ENCODE peak calls at places on chromosomes 12 and 14, in six cellular contexts. N is stimulated activated CD4-positive, alpha-beta T cell treated with anti-CD3 and anti-CD28 coated beads, TNF-alpha, amount 100 ng/mL, for 4 hours; L is NCI-H226; E is NCI-H1105 treated with DMSO at 0.1 percent for 48 hours; F is DND-41; K is 8988T. S is an unnamed sample.

GRCh38 chr12:118520954-118521353 is 144.6 kb downstream of the SUDS3 start:
- DNase-seq in N (no peak), L (no peak), E (no peak), F (no peak), K (no peak), S (no peak)

GRCh38 chr12:91100901-91101300 is 10.4 kb downstream of the LUM start:
- DNase-seq in N (no peak), L (no peak), E (no peak), F (no peak), K (no peak), S (no peak)

GRCh38 chr12:103965590-103966407 is at the start of gene TDG:
- DNase-seq in N (peak; percentile 88), L (peak; percentile 98), E (peak; percentile 99), F (peak; percentile 99), K (peak; percentile 65), S (peak; percentile 98)

GRCh38 chr14:96592591-96593388 is 90.6 kb downstream of the PAPOLA start:
- DNase-seq in N (peak; percentile 45), L (no peak), E (no peak), F (no peak), K (peak; percentile 50), S (no peak)

GRCh38 chr12:39287817-39288216 is 155.1 kb downstream of the KIF21A start:
- DNase-seq in N (no peak), L (peak; percentile 14), E (no peak), F (no peak), K (no peak), S (no peak)

GRCh38 chr12:130254476-130255276 is 83.0 kb upstream of the PIWIL1 start:
- DNase-seq in N (no peak), L (no peak), E (peak; percentile 82), F (peak; percentile 50), K (no peak), S (peak; percentile 16)

GRCh38 chr14:66443158-66443695 is 42.9 kb upstream of the CCDC196 start:
- DNase-seq in N (no peak), L (no peak), E (no peak), F (no peak), K (no peak), S (no peak)

GRCh38 chr14:93212432-93212831 is 5.4 kb downstream of the UBR7 start:
- DNase-seq in N (no peak), L (no peak), E (no peak), F (no peak), K (no peak), S (no peak)

GRCh38 chr14:84162658-84163057 is 1367.3 kb upstream of the FLRT2 start:
- DNase-seq in N (no peak), L (no peak), E (peak; percentile 86), F (no peak), K (no peak), S (no peak)

GRCh38 chr12:104686196-104686595 is 229.4 kb downstream of the CHST11 start:
- DNase-seq in N (no peak), L (no peak), E (no peak), F (peak; percentile 51), K (no peak), S (no peak)

GRCh38 chr14:87170179-87170578 is 822.8 kb downstream of the GALC start:
- DNase-seq in N (no peak), L (no peak), E (no peak), F (no peak), K (no peak), S (no peak)

GRCh38 chr12:128783129-128783574 is 40.6 kb downstream of the SLC15A4 start:
- DNase-seq in N (peak; percentile 31), L (peak; percentile 42), E (no peak), F (peak; percentile 6), K (no peak), S (no peak)

GRCh38 chr12:81627336-81628189 is 131.6 kb downstream of the PPFIA2 start:
- DNase-seq in N (no peak), L (peak; percentile 49), E (peak; percentile 78), F (no peak), K (no peak), S (peak; percentile 67)

GRCh38 chr14:104676694-104677505 is 12.5 kb upstream of the INF2 start:
- DNase-seq in N (peak; percentile 49), L (no peak), E (no peak), F (no peak), K (no peak), S (no peak)

GRCh38 chr12:119841433-119842210 is 35.5 kb downstream of the CIT start:
- DNase-seq in N (no peak), L (no peak), E (no peak), F (no peak), K (no peak), S (no peak)

S was measured in NCI-H526.